ENCODE peak calls at places on chromosomes 1 and 21, in four cellular contexts. C is left ventricle myocardium inferior, T is hypothalamus, I is activated T-cell treated with anti-CD3 and anti-CD28 coated beads for 24 hours. K is an unnamed sample.

GRCh38 chr21:19913995-19914394 is 1084.2 kb upstream of the NCAM2 start:
- DNase-seq in C (no peak), T (no peak), I (no peak), K (no peak)

GRCh38 chr1:94048413-94049164 is 72.4 kb downstream of the ABCA4 start:
- DNase-seq in C (no peak), I (no peak), T (no peak), K (no peak)

GRCh38 chr1:47192458-47193384 is 2.9 kb upstream of the PDZK1IP1 start:
- DNase-seq in I (peak; percentile 63), C (peak; percentile 79), T (peak; percentile 29), K (peak; percentile 46)

GRCh38 chr21:46142581-46143473 is 12.6 kb downstream of the FTCD start:
- DNase-seq in C (no peak), I (no peak), T (no peak), K (no peak)

GRCh38 chr1:6701437-6702153 is at the start of gene DNAJC11:
- DNase-seq in I (peak; percentile 89), C (peak; percentile 88), T (peak; percentile 69), K (peak; percentile 68)

GRCh38 chr1:47976728-47977127 is 20.5 kb downstream of the TRABD2B start:
- DNase-seq in T (no peak), I (no peak), C (no peak), K (no peak)

GRCh38 chr1:52963101-52963500 is 36.0 kb downstream of the SCP2 start:
- DNase-seq in I (no peak), C (no peak), T (no peak), K (no peak)

GRCh38 chr1:52919720-52920199 is 1.8 kb downstream of the ECHDC2 start:
- DNase-seq in I (no peak), T (no peak), C (no peak), K (no peak)

GRCh38 chr1:185971688-185972087 is 237.5 kb downstream of the HMCN1 start:
- DNase-seq in C (no peak), I (no peak), T (no peak), K (peak; percentile 29)

GRCh38 chr1:150902346-150902745 is 15.4 kb downstream of the CTXND2 start:
- DNase-seq in I (no peak), T (no peak), C (no peak), K (no peak)

GRCh38 chr21:42343963-42344510 is 6.8 kb downstream of the TFF2 start:
- DNase-seq in T (no peak), I (no peak), C (no peak), K (no peak)

GRCh38 chr21:40754466-40754865 is 92.5 kb downstream of the DSCAM start:
- DNase-seq in T (no peak), C (no peak), I (no peak), K (no peak)

GRCh38 chr1:157497284-157497683 is 55.0 kb downstream of the FCRL5 start:
- DNase-seq in C (no peak), T (no peak), I (no peak), K (no peak)

GRCh38 chr1:107897428-107898339 is 67.3 kb downstream of the VAV3 start:
- DNase-seq in T (no peak), I (peak; percentile 1), C (no peak), K (no peak)

GRCh38 chr1:61742620-61743431 is 546 bp downstream of the PATJ start:
- DNase-seq in T (peak; percentile 17), C (peak; percentile 59), I (no peak), K (peak; percentile 30)

GRCh38 chr1:184222561-184223157 is 164.2 kb upstream of the C1orf21 start:
- DNase-seq in T (peak; percentile 7), I (peak; percentile 20), C (no peak), K (peak; percentile 42)

GRCh38 chr1:44086722-44087474 is 31.7 kb upstream of the KLF17 start:
- DNase-seq in C (no peak), T (no peak), I (no peak), K (no peak)

GRCh38 chr1:26289158-26290059 is 9.5 kb downstream of the SH3BGRL3 start:
- DNase-seq in T (no peak), C (no peak), I (no peak), K (no peak)

GRCh38 chr1:31823780-31824179 is 8.0 kb upstream of the SPOCD1 start:
- DNase-seq in C (no peak), I (no peak), T (no peak), K (no peak)

GRCh38 chr1:2975466-2976179 is 45.6 kb upstream of the ACTRT2 start:
- DNase-seq in T (no peak), C (no peak), I (no peak), K (no peak)

GRCh38 chr1:226814751-226815496 is 55.5 kb upstream of the PSEN2 start:
- DNase-seq in C (peak; percentile 47), T (peak; percentile 61), I (no peak), K (peak; percentile 93)

GRCh38 chr1:232575524-232576040 is 54.4 kb downstream of the SIPA1L2 start:
- DNase-seq in C (no peak), T (no peak), I (no peak), K (peak; percentile 53)

GRCh38 chr1:15731735-15732685 is 4.0 kb upstream of the SLC25A34 start:
- DNase-seq in C (no peak), T (no peak), I (no peak), K (no peak)

GRCh38 chr1:187001198-187001904 is 172.6 kb downstream of the PLA2G4A start:
- DNase-seq in C (no peak), I (no peak), T (no peak), K (peak; percentile 97)